ENCODE peak calls at places on chromosome 9, in ten cellular contexts. G, B, I, U, M, Z, P, Q, X and W are unnamed samples.

GRCh38 chr9:132245465-132245864 is 83.6 kb downstream of the NTNG2 start:
- DNase-seq in G (no peak), B (no peak), I (no peak), U (no peak), M (no peak), Z (no peak), P (no peak), Q (no peak), X (no peak), W (no peak)

GRCh38 chr9:136311433-136312375 is 7.8 kb upstream of the CCDC187 start:
- DNase-seq in G (peak; percentile 11), B (no peak), I (no peak), U (no peak), M (peak; percentile 66), Z (no peak), P (no peak), Q (no peak), X (no peak), W (peak; percentile 45)

GRCh38 chr9:124894741-124895170 is 32.8 kb downstream of the ARPC5L start:
- DNase-seq in G (peak; percentile 57), B (no peak), I (peak; percentile 62), U (peak; percentile 15), M (no peak), Z (no peak), P (peak; percentile 53), Q (peak; percentile 57), X (peak; percentile 38), W (no peak)

GRCh38 chr9:107422189-107422802 is 67.3 kb downstream of the KLF4 start:
- DNase-seq in G (peak; percentile 53), B (no peak), I (peak; percentile 66), U (peak; percentile 34), M (peak; percentile 83), Z (peak; percentile 10), P (peak; percentile 72), Q (peak; percentile 58), X (no peak), W (peak; percentile 61)

GRCh38 chr9:70935856-70936255 is 185.6 kb downstream of the TRPM3 start:
- DNase-seq in G (no peak), B (peak; percentile 84), I (no peak), U (no peak), M (no peak), Z (no peak), P (no peak), Q (no peak), X (no peak), W (no peak)

GRCh38 chr9:135077497-135078200 is 9.8 kb upstream of the OLFM1 start:
- DNase-seq in G (peak; percentile 35), B (no peak), I (peak; percentile 37), U (no peak), M (peak; percentile 8), Z (no peak), P (peak; percentile 38), Q (peak; percentile 7), X (no peak), W (no peak)

GRCh38 chr9:116193636-116194035 is 40.0 kb downstream of the PAPPA start:
- DNase-seq in G (no peak), B (peak; percentile 58), I (no peak), U (no peak), M (no peak), Z (no peak), P (peak; percentile 47), Q (peak; percentile 26), X (no peak), W (no peak)

GRCh38 chr9:133168432-133168831 is 4.7 kb upstream of the GBGT1 start:
- DNase-seq in G (no peak), B (no peak), I (no peak), U (no peak), M (no peak), Z (no peak), P (peak; percentile 10), Q (no peak), X (no peak), W (no peak)

GRCh38 chr9:87445646-87446045 is 52.0 kb upstream of the DAPK1 start:
- DNase-seq in G (peak; percentile 9), B (no peak), I (peak; percentile 63), U (peak; percentile 4), M (no peak), Z (peak; percentile 7), P (no peak), Q (peak; percentile 61), X (no peak), W (no peak)